ENCODE peak calls at places on chromosome 1, in seven cellular contexts. One of them, this sample, is unnamed.

GRCh38 chr1:203625623-203626189 is 926 bp upstream of the ATP2B4 start:
- DNase-seq in HFFc6: no peak
- DNase-seq in PC-3: peak
- DNase-seq in transverse colon: peak
- DNase-seq in glutamatergic neuron: no peak
- DNase-seq in WTC11: no peak
- DNase-seq in tibial nerve: no peak
- DNase-seq in this sample: peak

GRCh38 chr1:8551613-8552093 is 233.7 kb downstream of the SLC45A1 start:
- DNase-seq in HFFc6: no peak
- DNase-seq in PC-3: no peak
- DNase-seq in transverse colon: no peak
- DNase-seq in glutamatergic neuron: no peak
- DNase-seq in WTC11: no peak
- DNase-seq in tibial nerve: no peak
- DNase-seq in this sample: no peak

GRCh38 chr1:169115891-169116585 is 9.5 kb downstream of the ATP1B1 start:
- DNase-seq in HFFc6: no peak
- DNase-seq in PC-3: no peak
- DNase-seq in transverse colon: peak
- DNase-seq in glutamatergic neuron: peak
- DNase-seq in WTC11: no peak
- DNase-seq in tibial nerve: no peak
- DNase-seq in this sample: peak

GRCh38 chr1:207822602-207823451 is 71.0 kb downstream of the CD46 start:
- DNase-seq in HFFc6: peak
- DNase-seq in PC-3: peak
- DNase-seq in transverse colon: peak
- DNase-seq in glutamatergic neuron: peak
- DNase-seq in WTC11: no peak
- DNase-seq in tibial nerve: peak
- DNase-seq in this sample: peak

GRCh38 chr1:35505911-35506798 is 51.0 kb downstream of the KIAA0319L start:
- DNase-seq in HFFc6: peak
- DNase-seq in PC-3: peak
- DNase-seq in transverse colon: peak
- DNase-seq in glutamatergic neuron: no peak
- DNase-seq in WTC11: no peak
- DNase-seq in tibial nerve: no peak
- DNase-seq in this sample: no peak

GRCh38 chr1:214187152-214187900 is 93.6 kb upstream of the SMYD2 start:
- DNase-seq in HFFc6: no peak
- DNase-seq in PC-3: no peak
- DNase-seq in transverse colon: no peak
- DNase-seq in glutamatergic neuron: peak
- DNase-seq in WTC11: peak
- DNase-seq in tibial nerve: no peak
- DNase-seq in this sample: no peak

GRCh38 chr1:229204863-229205777 is 65.8 kb upstream of the RAB4A start:
- DNase-seq in HFFc6: peak
- DNase-seq in PC-3: no peak
- DNase-seq in transverse colon: no peak
- DNase-seq in glutamatergic neuron: no peak
- DNase-seq in WTC11: no peak
- DNase-seq in tibial nerve: no peak
- DNase-seq in this sample: no peak

GRCh38 chr1:74504125-74505065 is 8.0 kb downstream of the LRRC53 start:
- DNase-seq in HFFc6: no peak
- DNase-seq in PC-3: peak
- DNase-seq in transverse colon: peak
- DNase-seq in glutamatergic neuron: peak
- DNase-seq in WTC11: peak
- DNase-seq in tibial nerve: no peak
- DNase-seq in this sample: peak

GRCh38 chr1:246110343-246111219 is 396.5 kb downstream of the SMYD3 start:
- DNase-seq in HFFc6: peak
- DNase-seq in PC-3: no peak
- DNase-seq in transverse colon: peak
- DNase-seq in glutamatergic neuron: no peak
- DNase-seq in WTC11: no peak
- DNase-seq in tibial nerve: no peak
- DNase-seq in this sample: no peak

GRCh38 chr1:181119076-181119989 is 30.8 kb downstream of the IER5 start:
- DNase-seq in HFFc6: peak
- DNase-seq in PC-3: peak
- DNase-seq in transverse colon: no peak
- DNase-seq in glutamatergic neuron: no peak
- DNase-seq in WTC11: no peak
- DNase-seq in tibial nerve: no peak
- DNase-seq in this sample: no peak

GRCh38 chr1:94322696-94323095 is 85.3 kb upstream of the ARHGAP29 start:
- DNase-seq in HFFc6: no peak
- DNase-seq in PC-3: peak
- DNase-seq in transverse colon: no peak
- DNase-seq in glutamatergic neuron: no peak
- DNase-seq in WTC11: no peak
- DNase-seq in tibial nerve: no peak
- DNase-seq in this sample: no peak

GRCh38 chr1:1227386-1227785 is 4.4 kb downstream of the SDF4 start:
- DNase-seq in HFFc6: no peak
- DNase-seq in PC-3: no peak
- DNase-seq in transverse colon: no peak
- DNase-seq in glutamatergic neuron: no peak
- DNase-seq in WTC11: no peak
- DNase-seq in tibial nerve: no peak
- DNase-seq in this sample: no peak

GRCh38 chr1:29686012-29686930 is 449.9 kb downstream of the PTPRU start:
- DNase-seq in HFFc6: peak
- DNase-seq in PC-3: peak
- DNase-seq in transverse colon: no peak
- DNase-seq in glutamatergic neuron: no peak
- DNase-seq in WTC11: no peak
- DNase-seq in tibial nerve: no peak
- DNase-seq in this sample: no peak

GRCh38 chr1:22709891-22710687 is 550 bp upstream of the EPHB2 start:
- DNase-seq in HFFc6: peak
- DNase-seq in PC-3: peak
- DNase-seq in transverse colon: peak
- DNase-seq in glutamatergic neuron: peak
- DNase-seq in WTC11: peak
- DNase-seq in tibial nerve: peak
- DNase-seq in this sample: peak

GRCh38 chr1:37602750-37603694 is 7.3 kb upstream of the GNL2 start:
- DNase-seq in HFFc6: no peak
- DNase-seq in PC-3: peak
- DNase-seq in transverse colon: peak
- DNase-seq in glutamatergic neuron: peak
- DNase-seq in WTC11: peak
- DNase-seq in tibial nerve: no peak
- DNase-seq in this sample: peak
- TF ChIP-seq CTCF in HFFc6: peak
- TF ChIP-seq CTCF in PC-3: peak
- TF ChIP-seq CTCF in transverse colon: peak
- TF ChIP-seq CTCF in glutamatergic neuron: peak
- TF ChIP-seq CTCF in WTC11: peak
- TF ChIP-seq CTCF in tibial nerve: peak
- TF ChIP-seq CTCF in this sample: peak

DNA sequence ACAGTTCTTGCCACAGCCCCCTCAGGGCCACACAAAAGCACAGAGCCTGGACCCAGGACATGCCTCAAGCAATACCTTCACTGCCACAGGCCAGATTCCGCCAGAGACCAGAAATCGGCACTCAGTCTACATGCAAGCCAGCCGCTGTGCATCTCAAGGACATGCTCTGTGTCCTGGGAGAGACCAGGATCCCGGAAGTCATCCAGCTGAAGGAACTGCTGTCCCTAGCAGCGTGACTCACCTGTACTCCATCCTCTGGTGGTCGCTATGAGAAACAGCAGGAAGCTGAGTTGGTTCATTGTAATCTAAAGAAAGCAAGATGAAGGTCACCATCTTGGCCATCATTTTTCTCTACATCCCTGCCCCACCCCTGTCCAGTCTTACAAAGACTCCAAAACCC is 401 bp downstream of the ITLN1 start:
- DNase-seq in HFFc6: peak
- DNase-seq in PC-3: peak
- DNase-seq in transverse colon: no peak
- DNase-seq in glutamatergic neuron: no peak
- DNase-seq in WTC11: no peak
- DNase-seq in tibial nerve: no peak
- DNase-seq in this sample: no peak
- TF ChIP-seq CTCF in HFFc6: peak
- TF ChIP-seq CTCF in PC-3: peak
- TF ChIP-seq CTCF in transverse colon: peak
- TF ChIP-seq CTCF in glutamatergic neuron: no peak
- TF ChIP-seq CTCF in WTC11: no peak
- TF ChIP-seq CTCF in tibial nerve: no peak
- TF ChIP-seq CTCF in this sample: no peak

DNA sequence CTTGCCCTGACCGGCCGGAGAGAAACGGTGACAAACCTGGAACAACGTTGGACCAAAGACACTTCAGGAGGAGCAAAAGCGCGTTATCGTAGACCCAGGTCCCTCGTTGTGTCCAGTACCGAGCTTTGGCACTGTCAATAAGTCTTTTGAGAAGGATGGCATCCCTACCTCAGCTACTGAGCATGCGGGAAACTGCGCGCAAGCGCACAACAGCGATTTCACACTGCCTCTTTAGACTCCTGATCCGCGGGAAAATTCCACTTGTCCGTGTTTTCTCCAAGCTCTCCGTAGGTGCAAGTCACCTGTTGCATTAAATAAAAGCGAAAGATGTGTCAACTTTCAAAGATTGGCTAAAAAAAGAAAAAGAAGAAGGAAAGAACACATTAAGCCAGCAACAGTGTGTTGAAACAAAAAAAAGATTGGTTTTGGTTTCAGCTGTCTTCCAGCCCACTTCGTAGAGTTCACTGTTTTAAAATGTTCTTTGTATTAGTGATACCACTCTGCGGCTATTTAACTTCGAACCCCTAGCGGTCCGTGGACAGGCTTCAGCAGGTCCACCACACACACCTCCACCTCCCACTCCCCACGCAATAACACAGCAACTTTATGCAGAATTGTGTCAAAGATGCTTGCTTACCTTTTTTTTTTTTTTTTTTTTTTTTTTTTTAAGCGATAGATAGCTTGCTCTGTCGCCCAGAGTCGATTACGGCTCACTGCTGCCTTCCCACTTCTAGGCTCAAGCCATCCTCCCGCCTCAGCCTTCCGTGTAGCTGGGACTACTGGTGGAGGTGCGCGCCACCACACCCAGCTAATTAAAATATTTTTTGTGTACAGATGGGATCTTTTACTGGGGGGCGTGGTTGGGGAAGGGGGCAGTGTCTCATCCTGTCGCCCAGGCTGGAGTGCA is at the start of gene BPNT1:
- DNase-seq in HFFc6: peak
- DNase-seq in PC-3: peak
- DNase-seq in transverse colon: peak
- DNase-seq in glutamatergic neuron: peak
- DNase-seq in WTC11: peak
- DNase-seq in tibial nerve: peak
- DNase-seq in this sample: peak
- TF ChIP-seq CTCF in HFFc6: no peak
- TF ChIP-seq CTCF in PC-3: no peak
- TF ChIP-seq CTCF in transverse colon: peak
- TF ChIP-seq CTCF in glutamatergic neuron: no peak
- TF ChIP-seq CTCF in WTC11: no peak
- TF ChIP-seq CTCF in tibial nerve: peak
- TF ChIP-seq CTCF in this sample: no peak

DNA sequence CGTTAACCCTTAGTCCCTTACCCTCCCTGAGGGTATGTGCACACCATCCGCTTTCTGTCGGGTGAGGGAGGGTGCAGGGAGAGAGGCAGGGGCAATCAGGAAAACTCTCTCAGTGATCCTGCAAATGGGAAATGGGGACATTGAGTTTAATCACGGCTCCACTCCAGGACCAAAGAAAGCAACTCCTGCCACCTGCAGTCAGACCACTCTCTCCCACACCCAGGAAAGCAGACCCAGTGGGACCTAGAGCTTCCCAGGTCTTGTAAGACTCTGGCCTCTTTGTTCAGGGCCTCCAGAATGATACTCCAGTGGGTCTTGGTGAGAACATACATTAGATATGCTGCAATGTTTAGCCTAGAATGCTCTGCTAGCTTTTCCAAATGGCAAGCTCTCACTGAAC is 71.5 kb downstream of the GNG12 start:
- DNase-seq in HFFc6: no peak
- DNase-seq in PC-3: no peak
- DNase-seq in transverse colon: no peak
- DNase-seq in glutamatergic neuron: no peak
- DNase-seq in WTC11: no peak
- DNase-seq in tibial nerve: no peak
- DNase-seq in this sample: no peak
- TF ChIP-seq CTCF in HFFc6: no peak
- TF ChIP-seq CTCF in PC-3: no peak
- TF ChIP-seq CTCF in transverse colon: no peak
- TF ChIP-seq CTCF in glutamatergic neuron: no peak
- TF ChIP-seq CTCF in WTC11: no peak
- TF ChIP-seq CTCF in tibial nerve: no peak
- TF ChIP-seq CTCF in this sample: no peak

This sample was measured in mucosa of descending colon.